ENCODE peak calls at places on chromosomes 3 and 15, in five cellular contexts. L is CD4-positive, CD25-positive, alpha-beta regulatory T cell; Z is GM04504; J is ureter; V is endothelial cell. G is an unnamed sample.

GRCh38 chr3:50807266-50807665 is 132.5 kb downstream of the DOCK3 start:
- DNase-seq in J (no peak), L (no peak), V (no peak), Z (no peak), G (no peak)

GRCh38 chr3:99620077-99620476 is 18.3 kb upstream of the COL8A1 start:
- DNase-seq in L (no peak), V (no peak), J (no peak), Z (no peak), G (no peak)

GRCh38 chr3:44561076-44561475 is 6.1 kb downstream of the ZKSCAN7 start:
- DNase-seq in Z (no peak), L (no peak), V (no peak), J (no peak), G (no peak)

GRCh38 chr15:95127356-95127755 is 896.0 kb downstream of the MCTP2 start:
- DNase-seq in J (no peak), V (no peak), Z (no peak), L (no peak), G (no peak)

GRCh38 chr3:69086133-69086722 is 1.5 kb downstream of the ARL6IP5 start:
- DNase-seq in L (peak), J (peak), V (no peak), Z (peak), G (no peak)

GRCh38 chr3:182309120-182309519 is 484.2 kb upstream of the ATP11B start:
- DNase-seq in Z (no peak), V (no peak), J (no peak), L (no peak), G (no peak)

GRCh38 chr3:22492342-22492741 is 710.8 kb upstream of the UBE2E2 start:
- DNase-seq in L (no peak), Z (no peak), V (no peak), J (no peak), G (no peak)

GRCh38 chr15:27126449-27126848 is 155.5 kb downstream of the GABRG3 start:
- DNase-seq in L (no peak), Z (no peak), J (no peak), V (no peak), G (no peak)

GRCh38 chr15:57529748-57530147 is 62.0 kb upstream of the MYZAP start:
- DNase-seq in V (no peak), L (no peak), J (no peak), Z (no peak), G (no peak)

GRCh38 chr3:126126811-126127431 is 43.0 kb upstream of the SLC41A3 start:
- DNase-seq in Z (no peak), J (no peak), V (no peak), L (no peak), G (no peak)

GRCh38 chr15:46277994-46278885 is 643.4 kb downstream of the SQOR start:
- DNase-seq in J (no peak), V (no peak), Z (no peak), L (no peak), G (peak)

GRCh38 chr15:28914046-28914445 is 28.3 kb downstream of the APBA2 start:
- DNase-seq in Z (no peak), L (no peak), J (no peak), V (no peak), G (no peak)

GRCh38 chr3:101351834-101352233 is 31.5 kb upstream of the IMPG2 start:
- DNase-seq in J (no peak), V (no peak), L (no peak), Z (no peak), G (no peak)

GRCh38 chr3:72086051-72086711 is 301.2 kb upstream of the PROK2 start:
- DNase-seq in L (no peak), J (no peak), V (no peak), Z (no peak), G (no peak)

GRCh38 chr3:111729087-111729846 is 129.8 kb upstream of the PHLDB2 start:
- DNase-seq in Z (peak), J (peak), V (no peak), L (no peak), G (no peak)

GRCh38 chr15:25181290-25182097 is 226.7 kb downstream of the SNRPN start:
- DNase-seq in V (no peak), L (no peak), J (peak), Z (no peak), G (no peak)

GRCh38 chr3:58706395-58706794 is 39.8 kb upstream of the FAM3D start:
- DNase-seq in J (no peak), L (no peak), V (no peak), Z (no peak), G (no peak)

GRCh38 chr3:181629701-181630100 is 82.0 kb upstream of the SOX2 start:
- DNase-seq in L (no peak), V (no peak), J (no peak), Z (no peak), G (no peak)

GRCh38 chr15:90641581-90642463 is 75.3 kb upstream of the BLM start:
- DNase-seq in V (no peak), L (no peak), Z (no peak), J (no peak), G (no peak)

GRCh38 chr3:81666502-81667121 is 94.8 kb downstream of the GBE1 start:
- DNase-seq in V (no peak), Z (peak), L (peak), J (no peak), G (peak)

GRCh38 chr3:184636774-184637316 is 75.0 kb downstream of the MAGEF1 start:
- DNase-seq in J (no peak), V (no peak), L (peak), Z (peak), G (no peak)

GRCh38 chr3:37967252-37967881 is 23.2 kb upstream of the VILL start:
- DNase-seq in V (peak), J (no peak), L (peak), Z (no peak), G (no peak)

G was measured in NCI-H2107.